ENCODE peak calls at places on chromosomes 11 and 22, in four cellular contexts. One of them, this sample, is unnamed.

GRCh38 chr22:27842236-27842993 is 40.9 kb upstream of the MN1 start:
- DNase-seq in A673: no peak
- DNase-seq in IMR-90: no peak
- DNase-seq in GM23338: no peak
- DNase-seq in this sample: no peak

GRCh38 chr11:117796456-117797428 is at the start of gene DSCAML1:
- DNase-seq in A673: peak; percentile 26
- DNase-seq in IMR-90: no peak
- DNase-seq in GM23338: peak; percentile 70
- DNase-seq in this sample: peak; percentile 46

GRCh38 chr11:3183523-3183922 is 18.4 kb upstream of the OSBPL5 start:
- DNase-seq in A673: no peak
- DNase-seq in IMR-90: no peak
- DNase-seq in GM23338: no peak
- DNase-seq in this sample: no peak

GRCh38 chr11:121536116-121536515 is 83.3 kb upstream of the SORL1-AS1 start:
- DNase-seq in A673: no peak
- DNase-seq in IMR-90: no peak
- DNase-seq in GM23338: peak; percentile 24
- DNase-seq in this sample: no peak

GRCh38 chr11:130674686-130675085 is 226.2 kb downstream of the ADAMTS15 start:
- DNase-seq in A673: no peak
- DNase-seq in IMR-90: peak; percentile 49
- DNase-seq in GM23338: no peak
- DNase-seq in this sample: no peak

GRCh38 chr11:118052581-118053206 is 24.2 kb upstream of the TMPRSS4 start:
- DNase-seq in A673: no peak
- DNase-seq in IMR-90: no peak
- DNase-seq in GM23338: no peak
- DNase-seq in this sample: peak; percentile 38

GRCh38 chr11:104120493-104121200 is 43.3 kb downstream of the PDGFD start:
- DNase-seq in A673: peak; percentile 84
- DNase-seq in IMR-90: no peak
- DNase-seq in GM23338: no peak
- DNase-seq in this sample: no peak

GRCh38 chr22:17749605-17750395 is 24.5 kb downstream of the BID start:
- DNase-seq in A673: no peak
- DNase-seq in IMR-90: no peak
- DNase-seq in GM23338: no peak
- DNase-seq in this sample: no peak

GRCh38 chr22:27752771-27753170 is 48.8 kb downstream of the MN1 start:
- DNase-seq in A673: no peak
- DNase-seq in IMR-90: no peak
- DNase-seq in GM23338: no peak
- DNase-seq in this sample: no peak

GRCh38 chr22:31932863-31933262 is 11.5 kb upstream of the YWHAH start:
- DNase-seq in A673: no peak
- DNase-seq in IMR-90: no peak
- DNase-seq in GM23338: no peak
- DNase-seq in this sample: no peak

GRCh38 chr22:26684173-26684572 is 26.8 kb downstream of the MIAT start:
- DNase-seq in A673: no peak
- DNase-seq in IMR-90: no peak
- DNase-seq in GM23338: no peak
- DNase-seq in this sample: no peak

GRCh38 chr11:34002420-34002819 is 49.1 kb upstream of the CAPRIN1 start:
- DNase-seq in A673: no peak
- DNase-seq in IMR-90: no peak
- DNase-seq in GM23338: no peak
- DNase-seq in this sample: no peak

GRCh38 chr11:28767574-28767973 is 659.4 kb downstream of the METTL15 start:
- DNase-seq in A673: no peak
- DNase-seq in IMR-90: peak; percentile 59
- DNase-seq in GM23338: no peak
- DNase-seq in this sample: no peak

GRCh38 chr22:31980628-31981027 is 36.3 kb downstream of the YWHAH start:
- DNase-seq in A673: no peak
- DNase-seq in IMR-90: no peak
- DNase-seq in GM23338: no peak
- DNase-seq in this sample: no peak

GRCh38 chr11:104198576-104198975 is 34.6 kb upstream of the PDGFD start:
- DNase-seq in A673: peak; percentile 83
- DNase-seq in IMR-90: no peak
- DNase-seq in GM23338: no peak
- DNase-seq in this sample: no peak

GRCh38 chr22:31244044-31244942 is 32.2 kb downstream of the LIMK2 start:
- DNase-seq in A673: peak; percentile 64
- DNase-seq in IMR-90: peak; percentile 80
- DNase-seq in GM23338: peak; percentile 75
- DNase-seq in this sample: peak; percentile 77

GRCh38 chr11:69598147-69598546 is 42.8 kb upstream of the CCND1 start:
- DNase-seq in A673: peak; percentile 54
- DNase-seq in IMR-90: no peak
- DNase-seq in GM23338: peak; percentile 16
- DNase-seq in this sample: peak; percentile 55

GRCh38 chr11:102914238-102915043 is 39.7 kb upstream of the MMP12 start:
- DNase-seq in A673: peak; percentile 89
- DNase-seq in IMR-90: peak; percentile 56
- DNase-seq in GM23338: peak; percentile 81
- DNase-seq in this sample: no peak

GRCh38 chr22:41256898-41257260 is 16.1 kb upstream of the CHADL start:
- DNase-seq in A673: no peak
- DNase-seq in IMR-90: peak; percentile 27
- DNase-seq in GM23338: peak; percentile 47
- DNase-seq in this sample: no peak

GRCh38 chr11:33500865-33501479 is 199.7 kb downstream of the C11orf91 start:
- DNase-seq in A673: peak; percentile 81
- DNase-seq in IMR-90: peak; percentile 65
- DNase-seq in GM23338: peak; percentile 75
- DNase-seq in this sample: no peak

GRCh38 chr11:73991471-73992006 is 8.9 kb upstream of the UCP2 start:
- DNase-seq in A673: no peak
- DNase-seq in IMR-90: no peak
- DNase-seq in GM23338: no peak
- DNase-seq in this sample: no peak

GRCh38 chr11:77191823-77192495 is 63.9 kb downstream of the MYO7A start:
- DNase-seq in A673: peak; percentile 84
- DNase-seq in IMR-90: peak; percentile 20
- DNase-seq in GM23338: peak; percentile 98
- DNase-seq in this sample: peak; percentile 90

DNA sequence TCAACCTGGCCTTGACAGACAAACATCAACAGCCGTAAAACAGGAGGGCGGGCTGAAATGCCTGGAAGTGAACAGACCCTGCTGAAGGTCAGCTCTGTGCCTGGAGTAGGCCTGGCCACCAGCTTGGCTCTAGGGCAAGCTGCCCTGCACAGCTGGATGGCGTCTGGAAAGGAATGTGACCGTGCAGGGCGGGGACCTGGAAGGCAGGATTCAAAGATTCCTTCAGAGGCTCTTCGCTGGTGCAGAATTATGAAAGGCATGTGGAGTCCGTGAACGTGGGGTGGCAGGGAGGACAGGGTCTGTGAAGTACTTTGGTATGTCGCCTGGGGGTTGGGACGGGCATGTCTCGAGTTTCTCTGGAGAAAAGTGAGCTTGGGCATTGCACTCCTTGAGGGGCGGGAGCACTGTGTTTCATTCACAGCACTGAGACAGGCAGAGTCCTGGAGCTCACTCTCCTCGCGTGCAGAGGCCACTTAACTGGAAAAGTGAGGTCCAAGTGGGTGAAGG is 1.5 kb downstream of the EHD1 start:
- DNase-seq in A673: no peak
- DNase-seq in IMR-90: peak; percentile 46
- DNase-seq in GM23338: no peak
- DNase-seq in this sample: peak; percentile 77
- H3K4me1 ChIP-seq in A673: peaks cover 17% of the 10 kb centered on the region
- H3K4me1 ChIP-seq in IMR-90: peaks cover 16% of the 10 kb centered on the region
- H3K4me1 ChIP-seq in GM23338: peaks cover 15% of the 10 kb centered on the region
- H3K4me1 ChIP-seq in this sample: peaks cover 42% of the 10 kb centered on the region

GRCh38 chr11:56183459-56183858 is 7.0 kb downstream of the OR5J2 start:
- DNase-seq in A673: no peak
- DNase-seq in IMR-90: no peak
- DNase-seq in GM23338: no peak
- DNase-seq in this sample: no peak

GRCh38 chr11:56188602-56189001 is 12.2 kb downstream of the OR5J2 start:
- DNase-seq in A673: no peak
- DNase-seq in IMR-90: no peak
- DNase-seq in GM23338: no peak
- DNase-seq in this sample: no peak
- TF ChIP-seq CTCF in A673: no peak
- TF ChIP-seq CTCF in IMR-90: no peak
- TF ChIP-seq CTCF in GM23338: no peak
- TF ChIP-seq CTCF in this sample: no peak

GRCh38 chr11:124863137-124863825 is 2.0 kb upstream of the ROBO3 start:
- DNase-seq in A673: no peak
- DNase-seq in IMR-90: peak; percentile 35
- DNase-seq in GM23338: peak; percentile 72
- DNase-seq in this sample: no peak
- H3K4me3 ChIP-seq in A673: no peak overlapping the region
- H3K4me3 ChIP-seq in IMR-90: peak overlapping the region; percentile 19
- H3K4me3 ChIP-seq in GM23338: peak overlapping the region; percentile 29
- H3K4me3 ChIP-seq in this sample: peak overlapping the region; percentile 1

GRCh38 chr11:47987310-47987709 is 7.0 kb downstream of the PTPRJ start:
- DNase-seq in A673: no peak
- DNase-seq in IMR-90: no peak
- DNase-seq in GM23338: no peak
- DNase-seq in this sample: no peak
- H3K4me1 ChIP-seq in A673: peaks cover 5% of the 10 kb centered on the region
- H3K4me1 ChIP-seq in IMR-90: peaks cover 9% of the 10 kb centered on the region
- H3K4me1 ChIP-seq in GM23338: peaks cover 26% of the 10 kb centered on the region
- H3K4me1 ChIP-seq in this sample: peaks cover 20% of the 10 kb centered on the region

GRCh38 chr11:14773755-14774154 is 118.3 kb downstream of the CYP2R1 start:
- DNase-seq in A673: peak; percentile 58
- DNase-seq in IMR-90: peak; percentile 0
- DNase-seq in GM23338: peak; percentile 80
- DNase-seq in this sample: peak; percentile 5
- TF ChIP-seq CTCF in A673: peak; percentile 52
- TF ChIP-seq CTCF in IMR-90: no peak
- TF ChIP-seq CTCF in GM23338: peak; percentile 62
- TF ChIP-seq CTCF in this sample: peak; percentile 39

This sample was measured in Caco-2.